ENCODE peak calls at places on chromosomes 13 and 19, in seven cellular contexts. J is fibroblast of lung; Y is CD4-positive, alpha-beta T cell; L is neural progenitor cell; C is mucosa of descending colon; M is IMR-90; Q is nephron progenitor cell. Z is an unnamed sample.

GRCh38 chr13:113657851-113658741 is at the start of gene ATP4B:
- DNase-seq in J (no peak), Y (no peak), L (no peak), C (peak), M (no peak), Q (no peak), Z (no peak)

GRCh38 chr13:79936368-79937136 is 404.4 kb downstream of the SPRY2 start:
- DNase-seq in J (peak), Y (no peak), L (no peak), C (no peak), M (peak), Q (no peak), Z (peak)

GRCh38 chr13:68234278-68234677 is 1004.1 kb upstream of the PCDH9 start:
- DNase-seq in J (peak), Y (no peak), L (peak), C (no peak), M (no peak), Q (no peak), Z (no peak)

GRCh38 chr13:98171806-98172569 is 5.1 kb downstream of the RNF113B start:
- DNase-seq in J (peak), Y (no peak), L (peak), C (no peak), M (peak), Q (peak), Z (no peak)

GRCh38 chr19:41646589-41647204 is 19.8 kb upstream of the CEACAM4 start:
- DNase-seq in J (no peak), Y (peak), L (no peak), C (no peak), M (no peak), Q (peak), Z (no peak)

GRCh38 chr13:33744589-33745369 is 73.2 kb upstream of the RFC3 start:
- DNase-seq in J (no peak), Y (no peak), L (no peak), C (no peak), M (no peak), Q (no peak), Z (peak)

GRCh38 chr19:38317104-38317612 is 1.4 kb upstream of the YIF1B start:
- DNase-seq in J (no peak), Y (peak), L (no peak), C (no peak), M (no peak), Q (no peak), Z (no peak)

GRCh38 chr19:49930483-49931011 is 1.2 kb upstream of the NUP62 start:
- DNase-seq in J (no peak), Y (no peak), L (no peak), C (peak), M (no peak), Q (peak), Z (no peak)

GRCh38 chr13:73610799-73611592 is 523.2 kb downstream of the KLF12 start:
- DNase-seq in J (no peak), Y (no peak), L (no peak), C (no peak), M (no peak), Q (no peak), Z (no peak)

DNA sequence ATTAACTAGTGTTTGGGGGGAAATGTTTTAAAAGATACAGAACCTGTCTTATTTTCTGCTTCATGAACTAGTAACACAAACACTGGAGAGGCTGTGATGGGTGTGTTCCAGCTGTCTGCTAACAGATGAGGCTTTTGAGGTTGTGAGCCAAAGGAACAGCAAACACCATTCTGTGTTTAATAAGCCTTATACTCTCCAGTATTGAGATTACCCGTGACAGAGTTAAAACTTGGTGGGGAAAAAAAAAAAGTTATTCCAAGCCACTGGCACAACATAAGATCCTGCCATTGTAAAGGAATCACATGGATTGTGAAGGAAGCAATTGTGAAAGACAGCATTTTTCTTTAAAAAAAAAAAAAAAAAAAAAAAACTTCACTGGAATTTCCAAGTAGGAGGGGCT is 48.4 kb downstream of the KCTD12 start:
- DNase-seq in J (peak), Y (no peak), L (no peak), C (no peak), M (peak), Q (no peak), Z (no peak)
- TF ChIP-seq CTCF in J (no peak), Y (no peak), L (no peak), C (no peak), M (no peak), Q (no peak), Z (no peak)

DNA sequence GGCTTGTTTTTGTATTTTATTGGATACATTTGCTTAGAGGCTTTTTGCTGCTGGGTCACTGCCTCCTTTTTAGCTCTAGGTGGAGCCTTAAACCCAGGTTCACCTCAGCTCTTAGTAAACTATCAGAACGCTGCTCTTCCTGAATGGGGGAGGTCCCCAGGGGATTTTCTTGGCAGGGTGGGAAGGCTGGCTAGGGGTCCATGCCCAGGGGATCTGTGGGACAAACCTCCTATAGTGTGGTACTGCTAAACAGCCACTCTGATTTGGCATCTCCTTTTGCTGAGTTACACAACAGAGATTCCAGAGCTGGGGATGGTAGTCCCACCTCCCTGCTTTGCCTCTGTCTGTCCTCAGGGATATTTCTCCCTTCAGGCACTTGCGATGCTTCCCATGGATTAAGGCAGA is 204.9 kb downstream of the ZIC5 start:
- DNase-seq in J (no peak), Y (no peak), L (peak), C (no peak), M (no peak), Q (no peak), Z (no peak)
- TF ChIP-seq CTCF in J (no peak), Y (no peak), L (peak), C (no peak), M (no peak), Q (no peak), Z (peak)

GRCh38 chr19:35612559-35613321 is at the start of gene HAUS5:
- DNase-seq in J (peak), Y (peak), L (peak), C (peak), M (peak), Q (peak), Z (peak)
- TF ChIP-seq CTCF in J (no peak), Y (no peak), L (peak), C (no peak), M (peak), Q (no peak), Z (no peak)

DNA sequence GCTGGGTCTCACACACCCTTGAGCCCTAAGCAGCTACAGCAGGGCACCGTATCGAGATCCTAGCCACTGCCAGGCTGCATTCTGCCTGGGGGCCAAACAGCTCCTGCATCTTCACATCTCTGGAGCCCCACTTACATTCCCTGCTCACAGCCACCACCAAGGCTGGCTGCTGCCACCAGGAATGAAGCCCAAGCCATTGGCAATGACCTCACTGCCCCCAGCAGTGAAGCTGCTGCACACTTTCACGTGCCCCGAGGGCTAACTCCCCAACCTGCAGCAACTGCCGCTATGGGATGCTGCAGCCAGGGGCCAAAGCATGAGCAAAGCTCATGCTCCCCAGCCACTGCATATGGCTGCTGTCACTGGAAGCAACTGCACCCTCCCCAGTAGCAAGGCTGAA is 42.0 kb downstream of the F2RL3 start:
- DNase-seq in J (no peak), Y (no peak), L (no peak), C (no peak), M (no peak), Q (no peak), Z (no peak)
- TF ChIP-seq CTCF in J (no peak), Y (no peak), L (no peak), C (no peak), M (no peak), Q (no peak), Z (no peak)